ENCODE peak calls at places on chromosomes 2 and 18, in five cellular contexts. P is stimulated activated CD4-positive, alpha-beta T cell treated with anti-CD3 and anti-CD28 coated beads, Interleukin-4, amount 100 ng/mL, for 24 hours; C is DMS 273 treated with DMSO at 0.1 percent for 48 hours; F is RKO; W is iris pigment epithelial cell. Y is an unnamed sample.

GRCh38 chr2:231535961-231536360 is 5.7 kb upstream of the NMUR1 start:
- DNase-seq in P (no peak), F (no peak), C (no peak), W (no peak), Y (no peak)

GRCh38 chr2:224569654-224570053 is 15.5 kb downstream of the CUL3 start:
- DNase-seq in P (no peak), W (no peak), C (no peak), F (no peak), Y (no peak)

GRCh38 chr2:220152281-220152680 is 524.9 kb downstream of the SLC4A3 start:
- DNase-seq in W (no peak), F (no peak), P (no peak), C (no peak), Y (no peak)

GRCh38 chr2:74529357-74530238 is at the start of the genes AUP1 and HTRA2:
- DNase-seq in F (peak), P (peak), W (peak), C (peak), Y (peak)

GRCh38 chr2:216830346-216830745 is 29.5 kb downstream of the TNP1 start:
- DNase-seq in F (no peak), C (no peak), P (no peak), W (no peak), Y (no peak)

GRCh38 chr2:238379096-238379810 is 47.5 kb upstream of the ASB1 start:
- DNase-seq in F (no peak), P (no peak), W (peak), C (no peak), Y (peak)

GRCh38 chr2:102660070-102660469 is 40.7 kb downstream of the SLC9A2 start:
- DNase-seq in F (no peak), P (no peak), W (no peak), C (no peak), Y (no peak)

GRCh38 chr2:213016984-213017351 is 134.4 kb downstream of the IKZF2 start:
- DNase-seq in P (no peak), W (peak), C (no peak), F (no peak), Y (no peak)

GRCh38 chr2:68345129-68345875 is 19.8 kb upstream of the PLEK start:
- DNase-seq in F (no peak), C (no peak), P (no peak), W (no peak), Y (no peak)

GRCh38 chr2:60823694-60824305 is 57.6 kb upstream of the REL start:
- DNase-seq in F (no peak), W (no peak), P (no peak), C (no peak), Y (no peak)

GRCh38 chr18:2171840-2172625 is 399.3 kb downstream of the METTL4 start:
- DNase-seq in F (no peak), P (no peak), C (no peak), W (no peak), Y (no peak)

GRCh38 chr2:28400434-28400833 is 7.8 kb downstream of the FOSL2 start:
- DNase-seq in P (no peak), F (no peak), C (no peak), W (no peak), Y (peak)

GRCh38 chr2:241063587-241063986 is 38.5 kb downstream of the MTERF4 start:
- DNase-seq in C (no peak), F (no peak), W (no peak), P (no peak), Y (no peak)

GRCh38 chr18:77115461-77115907 is 17.1 kb downstream of the MBP start:
- DNase-seq in W (no peak), C (no peak), P (no peak), F (no peak), Y (peak)

GRCh38 chr2:204027105-204027504 is 90.5 kb downstream of the ICOS start:
- DNase-seq in F (peak), W (peak), P (peak), C (no peak), Y (no peak)

GRCh38 chr2:196077821-196078220 is 9.2 kb upstream of the DNAH7 start:
- DNase-seq in P (no peak), F (no peak), C (no peak), W (no peak), Y (no peak)

GRCh38 chr2:149732730-149733290 is 145.2 kb upstream of the MMADHC start:
- DNase-seq in W (no peak), C (no peak), P (no peak), F (no peak), Y (no peak)

GRCh38 chr18:24142376-24142775 is 3.5 kb downstream of the CABYR start:
- DNase-seq in W (no peak), P (no peak), F (no peak), C (no peak), Y (no peak)

GRCh38 chr2:113980946-113981345 is 91.1 kb downstream of the ACTR3 start:
- DNase-seq in P (no peak), C (no peak), F (no peak), W (peak), Y (no peak)